ENCODE peak calls at places on chromosomes 13 and 19, in seven cellular contexts. O, A, N, K, U, H and C are unnamed samples.

GRCh38 chr19:14683439-14683838 is 6.4 kb upstream of the ZNF333 start:
- DNase-seq in N (no peak), H (no peak), A (no peak), U (no peak), K (no peak), O (no peak), C (no peak)

GRCh38 chr13:111636804-111637203 is 316.4 kb downstream of the TEX29 start:
- DNase-seq in K (peak; percentile 25), A (no peak), U (no peak), N (no peak), H (no peak), O (no peak), C (no peak)

GRCh38 chr13:111664696-111665095 is 344.3 kb downstream of the TEX29 start:
- DNase-seq in N (no peak), A (no peak), U (no peak), K (peak; percentile 9), O (no peak), H (no peak), C (no peak)

GRCh38 chr13:111384441-111385181 is 64.2 kb downstream of the TEX29 start:
- DNase-seq in N (no peak), K (peak; percentile 14), U (no peak), A (no peak), O (no peak), H (no peak), C (no peak)

GRCh38 chr19:48656840-48657474 is 11.0 kb upstream of the CA11 start:
- DNase-seq in U (no peak), K (no peak), N (peak; percentile 87), H (no peak), A (no peak), O (peak; percentile 95), C (peak; percentile 87)

GRCh38 chr13:21043898-21044297 is 17.5 kb downstream of the LATS2 start:
- DNase-seq in A (no peak), K (no peak), H (no peak), U (no peak), N (no peak), O (peak; percentile 96), C (peak; percentile 92)

GRCh38 chr13:45055198-45055901 is 65.0 kb upstream of the GTF2F2 start:
- DNase-seq in H (no peak), A (no peak), N (no peak), O (peak; percentile 93), K (no peak), U (no peak), C (peak; percentile 77)

GRCh38 chr13:110540871-110541525 is 20.5 kb downstream of the RAB20 start:
- DNase-seq in N (peak; percentile 92), A (no peak), K (no peak), U (no peak), H (no peak), O (no peak), C (no peak)

GRCh38 chr19:10644351-10645007 is 9.7 kb upstream of the ILF3 start:
- DNase-seq in A (peak; percentile 68), H (peak; percentile 71), U (peak; percentile 73), K (peak; percentile 91), N (peak; percentile 88), O (peak; percentile 69), C (peak; percentile 79)

GRCh38 chr19:23093832-23094231 is 23.0 kb upstream of the ZNF730 start:
- DNase-seq in A (peak; percentile 17), K (peak; percentile 47), U (no peak), O (no peak), H (no peak), N (peak; percentile 64), C (no peak)

GRCh38 chr19:46639356-46640061 is 3.5 kb upstream of the GNG8 start:
- DNase-seq in N (peak; percentile 74), O (peak; percentile 58), H (no peak), U (no peak), A (no peak), K (no peak), C (peak; percentile 89)

GRCh38 chr13:75637101-75637774 is 1.1 kb downstream of the LMO7 start:
- DNase-seq in A (no peak), H (no peak), U (no peak), K (no peak), O (no peak), N (peak; percentile 36), C (peak; percentile 44)

GRCh38 chr19:15635016-15635805 is 5.5 kb upstream of the CYP4F3 start:
- DNase-seq in O (no peak), U (no peak), H (no peak), N (no peak), A (no peak), K (no peak), C (no peak)

GRCh38 chr13:112651750-112652511 is 37.9 kb upstream of the ATP11A start:
- DNase-seq in N (no peak), O (no peak), A (no peak), H (no peak), U (no peak), K (no peak), C (no peak)

GRCh38 chr13:99542788-99543406 is 41.6 kb downstream of the TM9SF2 start:
- DNase-seq in O (no peak), N (no peak), H (no peak), U (no peak), A (no peak), K (no peak), C (no peak)

GRCh38 chr19:1261512-1261862 is 7.6 kb upstream of the CIRBP start:
- DNase-seq in N (peak; percentile 67), K (no peak), H (no peak), O (no peak), U (no peak), A (no peak), C (peak; percentile 54)

GRCh38 chr13:42272115-42272756 is at the start of gene AKAP11:
- DNase-seq in U (peak; percentile 18), N (peak; percentile 73), O (peak; percentile 28), K (no peak), H (no peak), A (no peak), C (peak; percentile 74)

GRCh38 chr19:18928018-18928805 is 8.7 kb downstream of the DDX49 start:
- DNase-seq in O (no peak), K (no peak), N (no peak), H (no peak), U (no peak), A (no peak), C (no peak)

GRCh38 chr19:18931316-18932162 is 9.5 kb downstream of the HOMER3 start:
- DNase-seq in N (no peak), O (no peak), H (no peak), U (no peak), A (no peak), K (no peak), C (no peak)

GRCh38 chr19:18933297-18933696 is 7.7 kb downstream of the HOMER3 start:
- DNase-seq in N (no peak), A (no peak), O (no peak), H (no peak), K (no peak), U (no peak), C (no peak)

GRCh38 chr19:18929311-18929710 is 9.8 kb downstream of the DDX49 start:
- DNase-seq in A (no peak), N (no peak), U (no peak), O (no peak), K (no peak), H (no peak), C (no peak)

GRCh38 chr19:18932216-18932841 is 8.7 kb downstream of the HOMER3 start:
- DNase-seq in U (peak; percentile 68), A (peak; percentile 95), K (peak; percentile 99), H (peak; percentile 91), N (peak; percentile 96), O (no peak), C (peak; percentile 40)
- H3K23ac ChIP-seq in U (no peak overlapping the region), A (no peak overlapping the region), K (no peak overlapping the region), H (peak overlapping the region; percentile 80), N (no peak overlapping the region), O (no peak overlapping the region), C (no peak overlapping the region)

GRCh38 chr19:8129061-8129460 is 20.3 kb downstream of the FBN3 start:
- DNase-seq in O (no peak), N (no peak), K (no peak), A (no peak), H (no peak), U (no peak), C (no peak)

GRCh38 chr19:8126511-8126910 is 22.9 kb downstream of the FBN3 start:
- DNase-seq in H (no peak), U (no peak), K (no peak), N (no peak), O (no peak), A (no peak), C (no peak)

GRCh38 chr19:8128551-8128950 is 20.8 kb downstream of the FBN3 start:
- DNase-seq in H (no peak), K (no peak), A (no peak), O (no peak), U (no peak), N (no peak), C (no peak)

GRCh38 chr19:8126008-8126407 is 23.4 kb downstream of the FBN3 start:
- DNase-seq in O (no peak), K (no peak), A (no peak), U (no peak), N (no peak), H (no peak), C (no peak)

DNA sequence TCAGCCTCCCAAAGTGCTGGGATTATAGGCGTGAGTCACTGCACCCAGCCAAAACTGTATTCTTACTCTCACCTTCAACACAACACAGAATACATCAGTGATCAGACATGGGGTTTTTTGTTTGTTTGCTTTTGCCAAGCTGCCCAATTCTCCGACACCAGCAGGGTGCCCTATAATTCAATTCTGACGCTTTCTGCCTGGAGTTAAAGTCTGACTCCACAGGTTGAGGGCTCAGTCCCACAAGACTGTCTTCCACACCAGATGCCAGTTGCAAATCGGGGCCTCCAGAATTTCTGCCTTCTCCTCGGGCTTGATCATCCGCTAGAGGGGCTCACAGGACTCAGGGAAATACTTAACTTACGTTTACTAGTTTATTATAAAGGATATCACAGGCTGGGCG is 22.1 kb downstream of the FBN3 start:
- DNase-seq in O (no peak), U (no peak), H (no peak), A (no peak), K (no peak), N (no peak), C (no peak)
- H3K23ac ChIP-seq in O (no peak overlapping the region), U (no peak overlapping the region), H (no peak overlapping the region), A (no peak overlapping the region), K (no peak overlapping the region), N (no peak overlapping the region), C (no peak overlapping the region)

GRCh38 chr19:54455786-54456422 is 6.9 kb downstream of the LENG8 start:
- DNase-seq in A (no peak), N (no peak), O (no peak), U (no peak), K (no peak), H (no peak), C (no peak)

GRCh38 chr19:54457773-54458647 is 5.6 kb downstream of the LENG9 start:
- DNase-seq in A (no peak), O (no peak), U (no peak), H (no peak), N (no peak), K (no peak), C (no peak)

GRCh38 chr19:54454781-54455675 is 6.0 kb downstream of the LENG8 start:
- DNase-seq in A (no peak), U (no peak), N (no peak), O (no peak), K (no peak), H (no peak), C (no peak)

GRCh38 chr19:54458648-54459281 is 4.8 kb downstream of the LENG9 start:
- DNase-seq in O (no peak), H (no peak), U (no peak), A (no peak), N (no peak), K (no peak), C (no peak)

GRCh38 chr19:54456423-54457373 is 6.9 kb downstream of the LENG9 start:
- DNase-seq in H (no peak), K (no peak), O (no peak), A (no peak), U (no peak), N (no peak), C (no peak)
- H3K23ac ChIP-seq in H (peak overlapping the region; percentile 95), K (no peak overlapping the region), O (no peak overlapping the region), A (no peak overlapping the region), U (no peak overlapping the region), N (no peak overlapping the region), C (no peak overlapping the region)

GRCh38 chr13:48782429-48782840 is 128.7 kb downstream of the CYSLTR2 start:
- DNase-seq in U (peak; percentile 45), A (no peak), O (no peak), K (no peak), H (no peak), N (no peak), C (no peak)
- H3K23ac ChIP-seq in U (no peak overlapping the region), A (no peak overlapping the region), O (peak overlapping the region; percentile 75), K (no peak overlapping the region), H (no peak overlapping the region), N (no peak overlapping the region), C (no peak overlapping the region)